ENCODE peak calls at places on chromosomes 13 and 19, in eight cellular contexts. E is endothelial cell of umbilical vein, Z is HCT116, J is ovary, H is right lobe of liver, N is suprapubic skin, S is tibial nerve, O is transverse colon. F is an unnamed sample. For H3K4me1, the result is how much of the 10 kb centered on the place peaks cover.

GRCh38 chr13:43934273-43934672 is 54.6 kb downstream of the LACC1 start:
- DNase-seq in E (no peak), O (no peak), Z (no peak), S (no peak), J (no peak), N (no peak), H (no peak), F (no peak)

GRCh38 chr13:79534596-79534995 is 53.6 kb downstream of the NDFIP2 start:
- DNase-seq in S (no peak), N (no peak), H (no peak), O (no peak), Z (no peak), J (no peak), E (no peak), F (no peak)

GRCh38 chr19:10815969-10816635 is 19.9 kb downstream of the TMED1 start:
- DNase-seq in Z (no peak), H (no peak), J (no peak), N (no peak), S (no peak), E (no peak), O (no peak), F (no peak)

GRCh38 chr19:33813391-33814101 is 16.9 kb downstream of the KCTD15 start:
- DNase-seq in J (no peak), O (no peak), Z (no peak), H (peak), S (no peak), N (no peak), E (no peak), F (no peak)

GRCh38 chr19:57280913-57281425 is 684 bp downstream of the ZNF460 start:
- DNase-seq in H (no peak), E (no peak), O (no peak), Z (no peak), J (no peak), S (no peak), N (no peak), F (peak)

GRCh38 chr19:1079566-1080111 is 12.7 kb downstream of the ARHGAP45 start:
- DNase-seq in O (peak), S (no peak), Z (no peak), E (no peak), H (peak), J (no peak), N (no peak), F (no peak)

GRCh38 chr13:58018865-58019264 is 387.3 kb downstream of the PCDH17 start:
- DNase-seq in Z (no peak), O (no peak), E (no peak), S (no peak), J (no peak), H (no peak), N (no peak), F (no peak)

GRCh38 chr13:93244141-93244917 is 17.7 kb downstream of the GPC6 start:
- DNase-seq in O (no peak), E (no peak), H (no peak), S (no peak), N (no peak), Z (no peak), J (no peak), F (no peak)

GRCh38 chr13:113275387-113275786 is 21.7 kb upstream of the LAMP1 start:
- DNase-seq in Z (peak), H (peak), S (no peak), O (peak), E (peak), N (no peak), J (peak), F (peak)

GRCh38 chr19:43759515-43759914 is 4.8 kb upstream of the SMG9 start:
- DNase-seq in E (peak), O (no peak), S (no peak), Z (peak), H (no peak), N (no peak), J (no peak), F (no peak)

GRCh38 chr13:40318366-40318765 is 348.1 kb downstream of the FOXO1 start:
- DNase-seq in S (no peak), J (peak), N (no peak), H (no peak), O (peak), E (peak), Z (no peak), F (peak)

GRCh38 chr13:91988331-91988730 is 589.9 kb downstream of the GPC5 start:
- DNase-seq in Z (no peak), S (no peak), E (no peak), O (no peak), J (no peak), H (no peak), N (no peak), F (no peak)

GRCh38 chr19:14472202-14472961 is 2.8 kb downstream of the PTGER1 start:
- DNase-seq in E (peak), J (peak), Z (peak), H (no peak), N (no peak), S (peak), O (peak), F (peak)

GRCh38 chr19:10961763-10962536 is 1.1 kb downstream of the SMARCA4 start:
- DNase-seq in Z (no peak), O (no peak), J (no peak), E (peak), H (no peak), S (no peak), N (no peak), F (no peak)

GRCh38 chr19:14840206-14840605 is 5.2 kb upstream of the OR7A5 start:
- DNase-seq in S (no peak), Z (no peak), E (no peak), H (no peak), O (no peak), J (no peak), N (no peak), F (no peak)

GRCh38 chr19:56732974-56733373 is 61.4 kb upstream of the ZNF835 start:
- DNase-seq in J (no peak), O (no peak), H (no peak), E (no peak), Z (no peak), N (no peak), S (no peak), F (peak)

GRCh38 chr19:49881186-49881585 is 3.7 kb downstream of the TBC1D17 start:
- DNase-seq in S (no peak), N (no peak), E (no peak), J (peak), H (peak), Z (no peak), O (peak), F (no peak)

GRCh38 chr13:64369121-64369520 is 2861.0 kb downstream of the PCDH9 start:
- DNase-seq in J (no peak), S (no peak), N (no peak), E (no peak), H (no peak), Z (no peak), O (no peak), F (no peak)

GRCh38 chr13:73158851-73159250 is 100.0 kb downstream of the KLF5 start:
- DNase-seq in O (no peak), E (peak), N (no peak), S (no peak), J (no peak), Z (no peak), H (no peak), F (no peak)

GRCh38 chr19:13764821-13765394 is 586 bp downstream of the MRI1 start:
- DNase-seq in O (peak), H (no peak), J (peak), N (no peak), E (no peak), S (no peak), Z (no peak), F (peak)

GRCh38 chr13:50456111-50456510 is 387.4 kb downstream of the DLEU7 start:
- DNase-seq in H (no peak), S (no peak), O (no peak), E (no peak), Z (no peak), J (no peak), N (no peak), F (no peak)

GRCh38 chr13:27917121-27917947 is 2.5 kb upstream of the PDX1 start:
- DNase-seq in N (no peak), J (no peak), Z (no peak), E (no peak), H (no peak), O (no peak), S (no peak), F (no peak)

GRCh38 chr19:50695251-50696064 is 24.1 kb downstream of the SHANK1 start:
- DNase-seq in J (no peak), O (no peak), E (no peak), H (no peak), Z (no peak), N (no peak), S (no peak), F (peak)

GRCh38 chr13:34208326-34208725 is 390.4 kb downstream of the RFC3 start:
- DNase-seq in H (no peak), N (no peak), S (no peak), Z (no peak), J (no peak), O (no peak), E (no peak), F (no peak)

GRCh38 chr19:30332445-30333234 is 39.5 kb upstream of the ZNF536 start:
- DNase-seq in H (no peak), S (no peak), Z (no peak), O (no peak), N (peak), J (no peak), E (no peak), F (no peak)

GRCh38 chr13:20703785-20704458 is 423 bp downstream of the IL17D start:
- DNase-seq in N (no peak), J (peak), E (peak), Z (peak), S (peak), O (peak), H (peak), F (peak)

GRCh38 chr13:101773062-101773461 is 320.6 kb downstream of the ITGBL1 start:
- DNase-seq in N (no peak), J (no peak), H (no peak), S (no peak), Z (no peak), O (no peak), E (peak), F (no peak)

DNA sequence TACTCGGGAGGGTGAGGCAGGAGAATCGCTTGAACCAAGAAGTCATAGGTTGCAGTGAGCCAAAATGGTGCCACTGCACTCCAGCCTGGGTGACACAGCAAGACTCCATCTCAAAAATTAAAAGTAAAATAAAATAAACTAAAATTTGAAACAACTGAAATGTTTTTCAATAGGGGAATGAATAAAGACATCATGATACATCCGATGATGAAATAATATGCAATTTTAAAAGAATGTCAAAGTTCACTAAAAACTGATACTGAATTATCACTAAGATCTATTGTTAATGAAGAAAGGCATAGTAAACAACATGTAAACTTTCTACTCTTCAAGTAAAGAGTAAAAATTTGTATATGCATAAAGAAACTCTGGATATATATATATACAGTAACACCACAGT is 8.5 kb downstream of the CARD8 start:
- DNase-seq in S (no peak), J (no peak), O (no peak), E (no peak), N (no peak), H (no peak), Z (no peak), F (no peak)
- H3K4me1 ChIP-seq in S (under half), J (under half), O (under half), E (half or more), N (under half), H (under half), Z (under half), F (under half)

GRCh38 chr19:41323023-41323422 is 13.1 kb downstream of the CCDC97 start:
- DNase-seq in Z (no peak), E (peak), H (no peak), J (peak), S (no peak), N (no peak), O (no peak), F (no peak)
- TF ChIP-seq POLR2A in Z (no peak), E (no peak), H (no peak), J (no peak), S (no peak), N (no peak), O (no peak), F (no peak)

DNA sequence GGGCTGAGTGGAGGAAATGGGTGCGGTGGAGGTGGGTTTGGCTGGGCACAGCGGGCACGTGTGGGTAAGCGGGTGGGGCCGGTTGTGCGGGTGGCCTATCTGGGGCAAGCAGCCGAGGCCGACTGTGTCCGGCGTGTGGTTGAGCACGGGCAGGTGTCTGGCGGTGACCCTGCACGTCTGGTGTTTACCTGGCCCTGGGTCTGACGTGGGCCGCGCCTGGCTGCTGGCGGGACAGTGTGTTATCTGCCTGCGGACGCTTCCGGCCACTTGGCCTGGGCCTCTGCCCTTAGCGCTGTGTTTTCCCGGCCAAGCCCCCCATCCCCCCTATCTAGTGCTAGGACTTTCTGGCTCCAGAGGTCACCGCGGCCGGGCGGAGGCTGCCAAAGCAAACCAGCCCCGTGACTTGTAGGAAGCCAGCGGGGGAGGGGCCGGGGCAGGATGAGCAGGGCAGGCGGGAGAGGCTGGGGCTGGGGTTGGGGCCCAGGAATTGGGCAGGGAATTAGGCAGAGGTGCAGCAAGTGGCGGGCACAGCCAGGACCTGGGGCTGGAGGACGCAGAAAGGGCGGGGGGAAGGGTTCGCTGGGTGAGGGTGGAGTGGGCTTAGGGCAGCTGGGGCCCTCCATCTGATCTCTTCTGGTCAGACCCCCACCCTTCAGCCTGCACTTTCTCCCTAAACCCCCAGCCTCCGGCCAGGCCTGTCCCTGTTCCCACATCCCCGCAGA is 534 bp upstream of the HPN start:
- DNase-seq in E (peak), J (peak), O (peak), H (peak), Z (no peak), N (peak), S (peak), F (peak)
- H3K4me3 ChIP-seq in E (no peak), J (no peak), O (no peak), H (peak), Z (no peak), N (peak), S (peak), F (no peak)

GRCh38 chr19:54156490-54156889 is 3.0 kb downstream of the LENG1 start:
- DNase-seq in E (no peak), J (no peak), H (no peak), N (no peak), O (no peak), S (no peak), Z (no peak), F (no peak)

GRCh38 chr19:54154603-54155345 is 4.7 kb downstream of the LENG1 start:
- DNase-seq in S (no peak), J (no peak), Z (no peak), N (no peak), H (no peak), O (no peak), E (no peak), F (no peak)

GRCh38 chr19:54153731-54154326 is 5.7 kb downstream of the LENG1 start:
- DNase-seq in Z (no peak), H (no peak), N (no peak), J (no peak), E (no peak), O (peak), S (no peak), F (no peak)

GRCh38 chr19:54156953-54157352 is 2.6 kb downstream of the LENG1 start:
- DNase-seq in J (no peak), N (no peak), Z (no peak), O (no peak), S (no peak), E (no peak), H (no peak), F (no peak)

DNA sequence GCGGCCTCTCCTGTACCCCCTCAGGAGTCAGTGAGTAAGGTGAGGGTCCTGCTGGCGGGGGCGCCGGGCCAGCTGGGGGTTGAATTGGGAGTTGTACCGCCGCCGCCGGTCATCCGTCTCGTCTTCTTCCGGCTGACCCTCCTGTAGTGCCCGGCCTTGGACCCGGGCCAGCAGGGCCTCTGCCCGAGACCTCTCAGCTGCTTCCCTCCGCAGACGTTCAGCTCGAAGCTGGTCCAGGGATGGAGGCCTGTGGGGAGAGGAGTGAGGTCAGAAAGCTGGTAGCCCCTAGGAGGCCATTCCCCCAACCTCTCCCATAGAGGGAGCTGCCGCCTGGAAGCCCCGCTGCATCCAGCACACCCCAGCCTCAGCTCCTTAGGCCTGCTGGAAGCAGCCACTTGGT is 3.8 kb downstream of the LENG1 start:
- DNase-seq in E (no peak), Z (no peak), S (no peak), H (no peak), O (no peak), N (no peak), J (no peak), F (no peak)
- H3K4me1 ChIP-seq in E (under half), Z (under half), S (under half), H (under half), O (under half), N (under half), J (under half), F (under half)

GRCh38 chr19:18450934-18451836 is 13.3 kb upstream of the ISYNA1 start:
- DNase-seq in J (peak), E (peak), H (peak), N (peak), O (peak), S (peak), Z (no peak), F (peak)
- TF ChIP-seq POLR2A in J (no peak), E (no peak), H (no peak), N (no peak), O (no peak), S (no peak), Z (no peak), F (no peak)

DNA sequence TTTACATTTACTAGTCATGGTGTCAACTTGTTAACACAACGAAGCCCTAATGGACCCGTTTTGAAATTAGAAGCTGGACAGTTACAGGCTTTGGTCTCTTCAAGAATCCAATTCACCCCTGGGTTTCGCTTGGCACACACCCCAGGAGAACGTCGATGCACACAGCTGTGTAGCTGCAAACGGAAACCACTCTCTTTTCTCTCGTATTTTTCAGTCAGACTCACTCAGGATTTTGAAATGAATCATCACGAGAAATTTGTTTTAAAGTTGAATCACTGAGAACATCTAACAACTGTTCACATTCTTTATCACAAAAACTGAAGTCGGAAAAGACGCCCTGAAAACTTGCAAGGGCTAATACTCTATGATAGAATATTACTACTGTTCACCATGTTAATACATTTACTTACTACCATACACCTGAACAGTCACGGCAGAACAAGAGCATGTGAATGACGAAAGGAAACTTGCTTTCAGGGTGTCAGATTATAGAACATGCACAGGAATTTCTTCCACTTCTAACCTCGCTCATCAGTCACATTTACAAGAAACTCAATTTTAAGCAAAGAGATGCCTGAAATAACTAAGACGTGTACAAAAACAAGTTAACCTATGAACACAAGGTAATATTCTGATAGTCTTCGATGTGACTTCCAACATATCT is 4.7 kb downstream of the PNMA8A start:
- DNase-seq in N (no peak), H (no peak), O (peak), S (no peak), J (peak), E (no peak), Z (no peak), F (no peak)
- H3K4me3 ChIP-seq in N (no peak), H (no peak), O (no peak), S (no peak), J (peak), E (no peak), Z (no peak), F (no peak)